ENCODE peak calls at places on chromosomes 13 and 19, in four cellular contexts. O is GM12878, J is K562, M is HepG2. N is an unnamed sample.

GRCh38 chr19:18416778-18417249 is 2.4 kb upstream of the SSBP4 start:
- DNase-seq in J (peak), M (peak), O (no peak), N (peak)

GRCh38 chr13:104584481-104584880 is 1518.3 kb upstream of the SLC10A2 start:
- DNase-seq in M (no peak), J (no peak), O (no peak), N (no peak)

GRCh38 chr13:113064534-113065405 is 40.8 kb upstream of the F7 start:
- DNase-seq in O (no peak), M (no peak), J (peak), N (no peak)

GRCh38 chr19:4571305-4571917 is 11.9 kb upstream of the SEMA6B start:
- DNase-seq in J (no peak), M (no peak), O (no peak), N (no peak)

GRCh38 chr13:31908696-31909386 is 122.7 kb upstream of the FRY start:
- DNase-seq in J (no peak), M (no peak), O (no peak), N (no peak)

GRCh38 chr19:294341-294818 is 3.2 kb upstream of the PLPP2 start:
- DNase-seq in O (no peak), M (no peak), J (no peak), N (no peak)

GRCh38 chr13:98784666-98785065 is 32.2 kb upstream of the SLC15A1 start:
- DNase-seq in J (no peak), O (no peak), M (no peak), N (no peak)

GRCh38 chr13:49997935-49998334 is 1.1 kb downstream of the TRIM13 start:
- DNase-seq in J (no peak), O (no peak), M (no peak), N (no peak)

GRCh38 chr19:47699360-47699917 is 13.8 kb upstream of the EHD2 start:
- DNase-seq in J (peak), O (no peak), M (peak), N (peak)

GRCh38 chr19:53521373-53522202 is 16.4 kb upstream of the ZNF331 start:
- DNase-seq in J (no peak), O (no peak), M (no peak), N (no peak)

GRCh38 chr13:95601216-95601615 is 43.3 kb downstream of the DZIP1 start:
- DNase-seq in M (no peak), O (no peak), J (no peak), N (no peak)

GRCh38 chr13:25963681-25964080 is 88.1 kb downstream of the SHISA2 start:
- DNase-seq in O (no peak), J (no peak), M (no peak), N (no peak)

GRCh38 chr19:19490247-19490968 is 24.9 kb downstream of the TSSK6 start:
- DNase-seq in J (peak), M (peak), O (peak), N (peak)

GRCh38 chr13:75359266-75359665 is 122.7 kb downstream of the TBC1D4 start:
- DNase-seq in J (no peak), O (no peak), M (no peak), N (no peak)

GRCh38 chr19:3601021-3601420 is 5.7 kb downstream of the TBXA2R start:
- DNase-seq in J (no peak), O (no peak), M (no peak), N (no peak)

GRCh38 chr19:18879579-18880373 is 16.2 kb downstream of the CERS1 start:
- DNase-seq in O (no peak), M (no peak), J (peak), N (peak)

GRCh38 chr13:114110091-114110829 is 22.2 kb downstream of the RASA3 start:
- DNase-seq in O (no peak), J (no peak), M (no peak), N (no peak)

GRCh38 chr13:101868585-101869469 is 416.4 kb downstream of the ITGBL1 start:
- DNase-seq in O (no peak), J (no peak), M (no peak), N (no peak)
- TF ChIP-seq FOXM1 in O (no peak), J (no peak), M (no peak), N (no peak)

GRCh38 chr19:30049844-30050667 is 108.0 kb downstream of the URI1 start:
- DNase-seq in O (no peak), J (no peak), M (no peak), N (no peak)

GRCh38 chr19:30052122-30053075 is 110.4 kb downstream of the URI1 start:
- DNase-seq in M (no peak), O (no peak), J (no peak), N (no peak)

GRCh38 chr19:30056580-30056979 is 114.5 kb downstream of the URI1 start:
- DNase-seq in O (no peak), M (no peak), J (no peak), N (no peak)

GRCh38 chr19:30054210-30054609 is 112.2 kb downstream of the URI1 start:
- DNase-seq in J (no peak), O (no peak), M (no peak), N (no peak)

GRCh38 chr19:30053558-30053957 is 111.5 kb downstream of the URI1 start:
- DNase-seq in M (no peak), O (no peak), J (no peak), N (no peak)
- TF ChIP-seq TARDBP in M (no peak), O (no peak), J (no peak), N (no peak)

DNA sequence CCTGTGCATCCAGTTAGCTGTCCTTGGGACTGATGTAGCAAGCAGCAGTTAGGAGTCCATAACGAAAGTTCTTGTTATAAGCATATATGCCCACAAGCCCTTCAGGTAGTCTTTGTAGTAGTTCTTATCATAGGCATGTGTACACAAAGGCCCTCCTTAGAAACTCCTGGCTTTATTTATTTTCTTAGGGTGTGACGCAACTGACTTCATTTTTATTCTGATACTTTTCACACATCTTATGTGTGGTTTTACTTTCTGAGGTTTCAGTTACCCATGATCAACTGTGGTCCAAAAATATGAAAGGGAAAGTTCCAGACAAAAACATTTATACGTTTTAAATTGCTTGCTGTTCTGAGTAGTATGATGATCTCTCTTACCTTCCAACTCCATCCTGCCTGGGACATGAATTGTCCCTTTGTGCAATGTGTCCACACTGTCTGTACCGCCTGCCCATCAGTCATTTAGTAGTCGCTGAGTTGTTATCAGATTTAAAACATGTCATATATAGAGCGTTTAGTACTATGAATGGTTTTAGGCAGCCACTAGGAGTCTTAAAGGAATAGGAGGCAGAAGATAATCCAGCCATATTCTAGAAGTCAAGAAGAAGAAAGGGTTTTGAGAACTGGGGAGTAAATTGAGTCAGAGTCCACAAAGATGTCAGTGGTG is 19.4 kb downstream of the GPC5 start:
- DNase-seq in M (no peak), O (no peak), J (no peak), N (no peak)
- TF ChIP-seq FOXM1 in M (no peak), O (no peak), J (no peak), N (no peak)

DNA sequence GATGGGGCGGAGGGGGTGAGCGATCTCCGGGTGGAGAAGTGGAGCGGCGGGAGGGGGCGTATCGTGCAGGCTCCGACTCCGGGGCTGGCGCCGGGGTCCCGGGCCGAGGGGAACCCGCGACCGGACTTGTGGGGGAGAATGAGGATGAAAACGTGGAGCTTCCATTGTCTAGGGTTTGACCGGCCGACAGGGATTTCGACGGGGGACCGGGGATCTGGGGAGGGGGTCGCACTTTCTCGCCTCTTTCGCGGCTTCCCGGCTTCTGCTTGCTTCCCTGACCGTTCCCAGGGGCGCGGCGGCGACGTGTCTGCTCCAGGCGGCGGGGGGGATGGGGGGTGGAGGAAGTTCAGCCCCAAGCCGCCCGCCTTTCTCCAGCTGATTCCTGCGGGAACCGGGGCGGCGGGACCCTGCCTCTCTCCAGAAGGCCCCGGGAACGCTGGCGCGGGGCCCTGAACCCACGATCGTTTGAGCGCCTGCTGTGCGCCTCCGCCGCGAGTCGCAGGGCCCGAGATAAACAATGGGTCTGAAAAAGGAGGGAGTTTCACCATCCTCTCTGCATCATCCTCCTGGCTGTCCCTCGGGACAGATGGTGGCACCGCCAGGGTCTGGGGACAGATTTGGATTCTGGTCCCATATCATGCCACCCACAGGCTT is 790 bp downstream of the TPM4 start:
- DNase-seq in O (no peak), M (no peak), J (peak), N (peak)
- TF ChIP-seq TARDBP in O (no peak), M (no peak), J (no peak), N (no peak)

GRCh38 chr19:51799311-51799997 is 4.5 kb downstream of the FPR3 start:
- DNase-seq in M (peak), O (no peak), J (peak), N (no peak)

GRCh38 chr19:51798958-51799310 is 4.0 kb downstream of the FPR3 start:
- DNase-seq in O (no peak), M (no peak), J (no peak), N (no peak)

GRCh38 chr19:51800849-51801244 is 5.9 kb downstream of the FPR3 start:
- DNase-seq in M (no peak), J (peak), O (no peak), N (no peak)

GRCh38 chr19:51798127-51798526 is 3.2 kb downstream of the FPR3 start:
- DNase-seq in J (no peak), O (no peak), M (no peak), N (no peak)

GRCh38 chr19:51799998-51800848 is 5.3 kb downstream of the FPR3 start:
- DNase-seq in O (no peak), J (peak), M (peak), N (no peak)
- TF ChIP-seq FOXM1 in O (no peak), J (no peak), M (no peak), N (no peak)